ENCODE peak calls at places on chromosomes 3 and 15, in ten cellular contexts. One of them, this sample, is unnamed.

GRCh38 chr3:32882603-32883025 is 64.8 kb downstream of the TRIM71 start:
- DNase-seq in psoas muscle: no peak
- DNase-seq in cardiac muscle cell: no peak
- DNase-seq in adrenal gland: no peak
- DNase-seq in astrocyte of the spinal cord: no peak
- DNase-seq in lower lobe of right lung: no peak
- DNase-seq in lower leg skin: no peak
- DNase-seq in lung: no peak
- DNase-seq in Peyer's patch: no peak
- DNase-seq in MM.1S: peak
- DNase-seq in this sample: no peak

GRCh38 chr3:37856381-37856780 is 5.3 kb upstream of the CTDSPL start:
- DNase-seq in psoas muscle: no peak
- DNase-seq in cardiac muscle cell: no peak
- DNase-seq in lower lobe of right lung: no peak
- DNase-seq in adrenal gland: no peak
- DNase-seq in MM.1S: no peak
- DNase-seq in Peyer's patch: no peak
- DNase-seq in astrocyte of the spinal cord: no peak
- DNase-seq in lower leg skin: no peak
- DNase-seq in lung: peak
- DNase-seq in this sample: no peak

GRCh38 chr3:153429821-153430220 is 267.8 kb downstream of the RAP2B start:
- DNase-seq in lower lobe of right lung: no peak
- DNase-seq in lower leg skin: no peak
- DNase-seq in astrocyte of the spinal cord: no peak
- DNase-seq in MM.1S: no peak
- DNase-seq in adrenal gland: no peak
- DNase-seq in lung: no peak
- DNase-seq in Peyer's patch: no peak
- DNase-seq in cardiac muscle cell: no peak
- DNase-seq in psoas muscle: no peak
- DNase-seq in this sample: peak

GRCh38 chr15:71334434-71334833 is 219.2 kb downstream of the THSD4 start:
- DNase-seq in lower lobe of right lung: no peak
- DNase-seq in astrocyte of the spinal cord: no peak
- DNase-seq in lower leg skin: no peak
- DNase-seq in adrenal gland: no peak
- DNase-seq in MM.1S: no peak
- DNase-seq in Peyer's patch: no peak
- DNase-seq in psoas muscle: no peak
- DNase-seq in lung: no peak
- DNase-seq in cardiac muscle cell: no peak
- DNase-seq in this sample: no peak

GRCh38 chr3:4829031-4829394 is 150.2 kb upstream of the BHLHE40 start:
- DNase-seq in lower leg skin: no peak
- DNase-seq in adrenal gland: no peak
- DNase-seq in psoas muscle: no peak
- DNase-seq in lung: no peak
- DNase-seq in lower lobe of right lung: no peak
- DNase-seq in astrocyte of the spinal cord: peak
- DNase-seq in MM.1S: no peak
- DNase-seq in cardiac muscle cell: no peak
- DNase-seq in Peyer's patch: no peak
- DNase-seq in this sample: no peak

GRCh38 chr3:37174532-37175126 is at the start of gene LRRFIP2:
- DNase-seq in adrenal gland: no peak
- DNase-seq in lower lobe of right lung: no peak
- DNase-seq in Peyer's patch: no peak
- DNase-seq in cardiac muscle cell: no peak
- DNase-seq in psoas muscle: no peak
- DNase-seq in lung: no peak
- DNase-seq in MM.1S: peak
- DNase-seq in astrocyte of the spinal cord: peak
- DNase-seq in lower leg skin: no peak
- DNase-seq in this sample: peak

GRCh38 chr3:125194849-125195601 is 17.5 kb downstream of the SLC12A8 start:
- DNase-seq in astrocyte of the spinal cord: peak
- DNase-seq in MM.1S: no peak
- DNase-seq in Peyer's patch: no peak
- DNase-seq in lung: no peak
- DNase-seq in psoas muscle: no peak
- DNase-seq in cardiac muscle cell: no peak
- DNase-seq in lower leg skin: peak
- DNase-seq in lower lobe of right lung: no peak
- DNase-seq in adrenal gland: no peak
- DNase-seq in this sample: peak

GRCh38 chr3:87873136-87873535 is 185.7 kb downstream of the CGGBP1 start:
- DNase-seq in MM.1S: no peak
- DNase-seq in Peyer's patch: no peak
- DNase-seq in astrocyte of the spinal cord: peak
- DNase-seq in cardiac muscle cell: no peak
- DNase-seq in psoas muscle: no peak
- DNase-seq in lower lobe of right lung: no peak
- DNase-seq in lower leg skin: no peak
- DNase-seq in adrenal gland: no peak
- DNase-seq in lung: no peak
- DNase-seq in this sample: peak

GRCh38 chr3:49007771-49008528 is 759 bp downstream of the WDR6 start:
- DNase-seq in Peyer's patch: peak
- DNase-seq in cardiac muscle cell: peak
- DNase-seq in adrenal gland: peak
- DNase-seq in lung: peak
- DNase-seq in astrocyte of the spinal cord: peak
- DNase-seq in MM.1S: peak
- DNase-seq in lower lobe of right lung: peak
- DNase-seq in lower leg skin: peak
- DNase-seq in psoas muscle: peak
- DNase-seq in this sample: peak

GRCh38 chr3:98038241-98038640 is 3.1 kb upstream of the GABRR3 start:
- DNase-seq in cardiac muscle cell: no peak
- DNase-seq in lower leg skin: no peak
- DNase-seq in adrenal gland: no peak
- DNase-seq in psoas muscle: no peak
- DNase-seq in lower lobe of right lung: no peak
- DNase-seq in Peyer's patch: no peak
- DNase-seq in astrocyte of the spinal cord: no peak
- DNase-seq in lung: no peak
- DNase-seq in MM.1S: no peak
- DNase-seq in this sample: peak

GRCh38 chr3:187738400-187739124 is 6.7 kb downstream of the BCL6 start:
- DNase-seq in lung: peak
- DNase-seq in Peyer's patch: peak
- DNase-seq in cardiac muscle cell: peak
- DNase-seq in psoas muscle: peak
- DNase-seq in astrocyte of the spinal cord: peak
- DNase-seq in lower leg skin: peak
- DNase-seq in MM.1S: peak
- DNase-seq in adrenal gland: peak
- DNase-seq in lower lobe of right lung: peak
- DNase-seq in this sample: peak

GRCh38 chr3:157145566-157145965 is 14.4 kb downstream of the CCNL1 start:
- DNase-seq in astrocyte of the spinal cord: no peak
- DNase-seq in lung: no peak
- DNase-seq in psoas muscle: no peak
- DNase-seq in MM.1S: no peak
- DNase-seq in lower lobe of right lung: no peak
- DNase-seq in lower leg skin: no peak
- DNase-seq in adrenal gland: no peak
- DNase-seq in Peyer's patch: no peak
- DNase-seq in cardiac muscle cell: no peak
- DNase-seq in this sample: peak

GRCh38 chr15:31606261-31606669 is 279.6 kb downstream of the KLF13 start:
- DNase-seq in astrocyte of the spinal cord: peak
- DNase-seq in lung: no peak
- DNase-seq in cardiac muscle cell: no peak
- DNase-seq in lower lobe of right lung: no peak
- DNase-seq in MM.1S: no peak
- DNase-seq in adrenal gland: no peak
- DNase-seq in Peyer's patch: no peak
- DNase-seq in psoas muscle: no peak
- DNase-seq in lower leg skin: no peak
- DNase-seq in this sample: peak

GRCh38 chr3:134419214-134419965 is 45.1 kb upstream of the AMOTL2 start:
- DNase-seq in Peyer's patch: no peak
- DNase-seq in lower lobe of right lung: no peak
- DNase-seq in psoas muscle: no peak
- DNase-seq in lung: no peak
- DNase-seq in MM.1S: no peak
- DNase-seq in astrocyte of the spinal cord: no peak
- DNase-seq in lower leg skin: no peak
- DNase-seq in adrenal gland: no peak
- DNase-seq in cardiac muscle cell: no peak
- DNase-seq in this sample: no peak

GRCh38 chr15:20294651-20295237 is 246.9 kb downstream of the GOLGA6L6 start:
- DNase-seq in Peyer's patch: no peak
- DNase-seq in lung: peak
- DNase-seq in psoas muscle: peak
- DNase-seq in cardiac muscle cell: no peak
- DNase-seq in lower lobe of right lung: no peak
- DNase-seq in lower leg skin: peak
- DNase-seq in MM.1S: no peak
- DNase-seq in astrocyte of the spinal cord: no peak
- DNase-seq in adrenal gland: peak
- DNase-seq in this sample: no peak
- H3K4me3 ChIP-seq in Peyer's patch: no peak
- H3K4me3 ChIP-seq in lung: no peak
- H3K4me3 ChIP-seq in psoas muscle: no peak
- H3K4me3 ChIP-seq in cardiac muscle cell: no peak
- H3K4me3 ChIP-seq in lower lobe of right lung: no peak
- H3K4me3 ChIP-seq in lower leg skin: no peak
- H3K4me3 ChIP-seq in MM.1S: no peak
- H3K4me3 ChIP-seq in astrocyte of the spinal cord: no peak
- H3K4me3 ChIP-seq in adrenal gland: no peak
- H3K4me3 ChIP-seq in this sample: no peak

GRCh38 chr3:169964176-169964575 is 2.4 kb upstream of the SEC62 start:
- DNase-seq in astrocyte of the spinal cord: no peak
- DNase-seq in psoas muscle: no peak
- DNase-seq in cardiac muscle cell: no peak
- DNase-seq in MM.1S: no peak
- DNase-seq in lung: no peak
- DNase-seq in lower lobe of right lung: no peak
- DNase-seq in Peyer's patch: no peak
- DNase-seq in adrenal gland: no peak
- DNase-seq in lower leg skin: no peak
- DNase-seq in this sample: no peak

GRCh38 chr3:169966951-169967915 is 626 bp downstream of the SEC62 start:
- DNase-seq in astrocyte of the spinal cord: peak
- DNase-seq in psoas muscle: peak
- DNase-seq in lower leg skin: peak
- DNase-seq in lower lobe of right lung: peak
- DNase-seq in Peyer's patch: no peak
- DNase-seq in lung: peak
- DNase-seq in cardiac muscle cell: peak
- DNase-seq in MM.1S: peak
- DNase-seq in adrenal gland: peak
- DNase-seq in this sample: peak

GRCh38 chr3:169965562-169965961 is 1.0 kb upstream of the SEC62 start:
- DNase-seq in psoas muscle: no peak
- DNase-seq in adrenal gland: no peak
- DNase-seq in lung: no peak
- DNase-seq in cardiac muscle cell: no peak
- DNase-seq in Peyer's patch: no peak
- DNase-seq in MM.1S: no peak
- DNase-seq in lower lobe of right lung: no peak
- DNase-seq in lower leg skin: no peak
- DNase-seq in astrocyte of the spinal cord: no peak
- DNase-seq in this sample: no peak

GRCh38 chr3:169968224-169968623 is 1.6 kb downstream of the SEC62 start:
- DNase-seq in astrocyte of the spinal cord: no peak
- DNase-seq in MM.1S: no peak
- DNase-seq in psoas muscle: no peak
- DNase-seq in lung: no peak
- DNase-seq in lower leg skin: no peak
- DNase-seq in lower lobe of right lung: no peak
- DNase-seq in adrenal gland: no peak
- DNase-seq in Peyer's patch: no peak
- DNase-seq in cardiac muscle cell: no peak
- DNase-seq in this sample: no peak

GRCh38 chr3:169966086-169966950 is at the start of gene SEC62:
- DNase-seq in MM.1S: peak
- DNase-seq in lung: peak
- DNase-seq in lower lobe of right lung: peak
- DNase-seq in lower leg skin: peak
- DNase-seq in astrocyte of the spinal cord: peak
- DNase-seq in adrenal gland: peak
- DNase-seq in Peyer's patch: peak
- DNase-seq in psoas muscle: peak
- DNase-seq in cardiac muscle cell: peak
- DNase-seq in this sample: peak
- TF ChIP-seq CTCF in MM.1S: peak
- TF ChIP-seq CTCF in lung: peak
- TF ChIP-seq CTCF in lower lobe of right lung: peak
- TF ChIP-seq CTCF in lower leg skin: no peak
- TF ChIP-seq CTCF in astrocyte of the spinal cord: peak
- TF ChIP-seq CTCF in adrenal gland: peak
- TF ChIP-seq CTCF in Peyer's patch: no peak
- TF ChIP-seq CTCF in psoas muscle: peak
- TF ChIP-seq CTCF in cardiac muscle cell: peak
- TF ChIP-seq CTCF in this sample: peak

DNA sequence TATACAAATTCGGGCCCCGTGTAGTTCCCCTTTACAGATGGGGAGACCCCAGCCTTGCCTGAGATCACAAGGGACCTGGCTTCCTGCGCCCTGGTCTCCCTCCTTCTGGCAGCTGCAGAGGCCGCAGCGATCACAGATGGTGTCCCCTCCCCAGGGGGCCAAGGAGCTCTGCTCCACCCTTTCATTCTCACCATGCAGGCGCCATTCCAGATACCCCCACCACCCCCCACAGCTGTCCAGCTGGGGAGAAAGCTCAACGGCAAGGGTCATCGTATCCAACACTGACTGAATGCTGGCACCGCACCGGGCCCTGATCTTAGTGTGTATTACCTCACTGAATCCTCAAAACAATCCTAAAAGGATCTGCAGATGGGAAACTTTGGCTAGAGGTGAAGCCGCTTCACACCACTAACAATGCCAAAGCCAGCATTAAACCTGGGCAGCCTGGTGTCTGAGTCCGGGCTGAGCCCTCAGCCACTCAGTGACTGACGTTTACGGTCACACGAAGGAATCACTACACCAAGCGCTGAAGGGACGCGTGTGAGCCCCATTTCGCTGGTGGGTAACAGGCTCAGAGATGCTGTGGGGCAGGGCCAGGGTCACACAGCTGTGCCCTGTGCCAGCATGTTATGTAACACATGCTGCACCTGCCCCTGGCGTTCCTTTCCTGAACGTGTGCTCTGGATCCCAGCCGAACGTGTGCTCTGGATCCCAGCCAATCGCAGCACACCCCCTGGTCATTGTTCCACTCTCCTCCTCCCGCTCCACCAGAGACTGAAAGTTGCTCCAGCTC is 51.9 kb downstream of the IQSEC1 start:
- DNase-seq in psoas muscle: peak
- DNase-seq in cardiac muscle cell: no peak
- DNase-seq in MM.1S: no peak
- DNase-seq in lung: no peak
- DNase-seq in lower leg skin: no peak
- DNase-seq in lower lobe of right lung: peak
- DNase-seq in astrocyte of the spinal cord: no peak
- DNase-seq in adrenal gland: no peak
- DNase-seq in Peyer's patch: peak
- DNase-seq in this sample: no peak
- H3K4me3 ChIP-seq in psoas muscle: peak
- H3K4me3 ChIP-seq in cardiac muscle cell: no peak
- H3K4me3 ChIP-seq in MM.1S: no peak
- H3K4me3 ChIP-seq in lung: no peak
- H3K4me3 ChIP-seq in lower leg skin: no peak
- H3K4me3 ChIP-seq in lower lobe of right lung: no peak
- H3K4me3 ChIP-seq in astrocyte of the spinal cord: peak
- H3K4me3 ChIP-seq in adrenal gland: peak
- H3K4me3 ChIP-seq in Peyer's patch: peak
- H3K4me3 ChIP-seq in this sample: no peak

GRCh38 chr15:88858934-88859333 is 36.4 kb downstream of the HAPLN3 start:
- DNase-seq in MM.1S: no peak
- DNase-seq in astrocyte of the spinal cord: no peak
- DNase-seq in psoas muscle: no peak
- DNase-seq in Peyer's patch: no peak
- DNase-seq in lower leg skin: no peak
- DNase-seq in cardiac muscle cell: no peak
- DNase-seq in lower lobe of right lung: no peak
- DNase-seq in adrenal gland: no peak
- DNase-seq in lung: no peak
- DNase-seq in this sample: no peak
- TF ChIP-seq CTCF in MM.1S: no peak
- TF ChIP-seq CTCF in astrocyte of the spinal cord: no peak
- TF ChIP-seq CTCF in psoas muscle: no peak
- TF ChIP-seq CTCF in Peyer's patch: no peak
- TF ChIP-seq CTCF in lower leg skin: no peak
- TF ChIP-seq CTCF in cardiac muscle cell: no peak
- TF ChIP-seq CTCF in lower lobe of right lung: no peak
- TF ChIP-seq CTCF in adrenal gland: no peak
- TF ChIP-seq CTCF in lung: no peak
- TF ChIP-seq CTCF in this sample: no peak